ENCODE peak calls at places on chromosome 13, in seven cellular contexts. One of them, this sample, is unnamed.

GRCh38 chr13:77530870-77531269 is 4.6 kb upstream of the SCEL start:
- DNase-seq in SK-N-SH: no peak
- DNase-seq in GM23338: no peak
- DNase-seq in neural progenitor cell: no peak
- DNase-seq in OCI-LY7: no peak
- DNase-seq in HCT116: no peak
- DNase-seq in hepatocyte: no peak
- DNase-seq in this sample: no peak

GRCh38 chr13:27393101-27393500 is 31.3 kb upstream of the GTF3A start:
- DNase-seq in HCT116: no peak
- DNase-seq in GM23338: no peak
- DNase-seq in hepatocyte: no peak
- DNase-seq in neural progenitor cell: no peak
- DNase-seq in SK-N-SH: no peak
- DNase-seq in OCI-LY7: no peak
- DNase-seq in this sample: no peak

GRCh38 chr13:82661126-82661525 is 1221.1 kb downstream of the SLITRK1 start:
- DNase-seq in HCT116: no peak
- DNase-seq in hepatocyte: no peak
- DNase-seq in neural progenitor cell: no peak
- DNase-seq in GM23338: no peak
- DNase-seq in OCI-LY7: no peak
- DNase-seq in SK-N-SH: no peak
- DNase-seq in this sample: no peak

GRCh38 chr13:67147257-67148218 is 82.6 kb downstream of the PCDH9 start:
- DNase-seq in SK-N-SH: no peak
- DNase-seq in GM23338: peak
- DNase-seq in OCI-LY7: no peak
- DNase-seq in hepatocyte: no peak
- DNase-seq in HCT116: no peak
- DNase-seq in neural progenitor cell: peak
- DNase-seq in this sample: peak

GRCh38 chr13:44854264-44855060 is 134.8 kb downstream of the NUFIP1 start:
- DNase-seq in neural progenitor cell: peak
- DNase-seq in GM23338: no peak
- DNase-seq in OCI-LY7: no peak
- DNase-seq in SK-N-SH: no peak
- DNase-seq in hepatocyte: peak
- DNase-seq in HCT116: no peak
- DNase-seq in this sample: no peak

GRCh38 chr13:71320452-71320851 is 546.6 kb downstream of the DACH1 start:
- DNase-seq in GM23338: peak
- DNase-seq in neural progenitor cell: peak
- DNase-seq in SK-N-SH: no peak
- DNase-seq in OCI-LY7: peak
- DNase-seq in HCT116: no peak
- DNase-seq in hepatocyte: peak
- DNase-seq in this sample: peak

GRCh38 chr13:113209336-113209879 is at the start of gene CUL4A:
- DNase-seq in SK-N-SH: peak
- DNase-seq in OCI-LY7: peak
- DNase-seq in neural progenitor cell: peak
- DNase-seq in hepatocyte: peak
- DNase-seq in GM23338: peak
- DNase-seq in HCT116: peak
- DNase-seq in this sample: peak

GRCh38 chr13:86402500-86402899 is 603.3 kb upstream of the SLITRK6 start:
- DNase-seq in HCT116: no peak
- DNase-seq in hepatocyte: no peak
- DNase-seq in GM23338: no peak
- DNase-seq in neural progenitor cell: no peak
- DNase-seq in SK-N-SH: no peak
- DNase-seq in OCI-LY7: no peak
- DNase-seq in this sample: no peak

GRCh38 chr13:32314968-32315254 is 252 bp downstream of the ZAR1L start:
- DNase-seq in HCT116: peak
- DNase-seq in GM23338: peak
- DNase-seq in OCI-LY7: peak
- DNase-seq in hepatocyte: peak
- DNase-seq in SK-N-SH: peak
- DNase-seq in neural progenitor cell: peak
- DNase-seq in this sample: peak

DNA sequence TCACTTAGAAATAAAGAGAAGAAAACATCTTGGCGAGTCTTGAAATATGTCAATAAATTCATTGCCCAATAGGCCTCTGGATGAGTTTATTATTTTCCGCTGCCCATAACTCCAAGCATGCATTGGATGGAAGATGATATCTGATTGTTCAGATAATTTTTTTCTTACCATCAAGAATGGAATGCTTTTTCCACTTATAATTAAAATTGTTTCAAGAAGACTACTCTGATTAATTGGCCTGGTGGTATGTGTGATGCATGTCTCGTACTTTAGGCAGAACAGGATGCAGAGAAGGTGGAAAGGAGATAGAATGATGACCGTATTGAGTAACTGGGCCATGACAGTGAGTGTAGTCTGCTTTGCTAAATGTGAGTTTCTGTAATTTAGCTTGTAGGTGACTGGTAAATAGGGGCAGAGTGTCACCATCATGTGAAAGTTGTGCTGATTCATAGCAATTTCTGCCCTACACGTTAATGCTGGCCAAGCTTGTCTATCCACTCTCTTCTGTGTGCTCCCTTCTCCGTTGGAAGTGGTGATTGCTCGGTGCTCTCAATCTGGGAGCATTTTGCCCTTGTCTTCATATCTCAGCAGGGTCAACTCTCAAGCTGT is 13.5 kb upstream of the SPATA13 start:
- DNase-seq in HCT116: no peak
- DNase-seq in neural progenitor cell: no peak
- DNase-seq in SK-N-SH: no peak
- DNase-seq in GM23338: no peak
- DNase-seq in OCI-LY7: no peak
- DNase-seq in hepatocyte: no peak
- DNase-seq in this sample: no peak
- TF ChIP-seq EZH2phosphoT487 in HCT116: no peak
- TF ChIP-seq EZH2phosphoT487 in neural progenitor cell: no peak
- TF ChIP-seq EZH2phosphoT487 in SK-N-SH: no peak
- TF ChIP-seq EZH2phosphoT487 in GM23338: no peak
- TF ChIP-seq EZH2phosphoT487 in OCI-LY7: no peak
- TF ChIP-seq EZH2phosphoT487 in hepatocyte: no peak
- TF ChIP-seq EZH2phosphoT487 in this sample: no peak

DNA sequence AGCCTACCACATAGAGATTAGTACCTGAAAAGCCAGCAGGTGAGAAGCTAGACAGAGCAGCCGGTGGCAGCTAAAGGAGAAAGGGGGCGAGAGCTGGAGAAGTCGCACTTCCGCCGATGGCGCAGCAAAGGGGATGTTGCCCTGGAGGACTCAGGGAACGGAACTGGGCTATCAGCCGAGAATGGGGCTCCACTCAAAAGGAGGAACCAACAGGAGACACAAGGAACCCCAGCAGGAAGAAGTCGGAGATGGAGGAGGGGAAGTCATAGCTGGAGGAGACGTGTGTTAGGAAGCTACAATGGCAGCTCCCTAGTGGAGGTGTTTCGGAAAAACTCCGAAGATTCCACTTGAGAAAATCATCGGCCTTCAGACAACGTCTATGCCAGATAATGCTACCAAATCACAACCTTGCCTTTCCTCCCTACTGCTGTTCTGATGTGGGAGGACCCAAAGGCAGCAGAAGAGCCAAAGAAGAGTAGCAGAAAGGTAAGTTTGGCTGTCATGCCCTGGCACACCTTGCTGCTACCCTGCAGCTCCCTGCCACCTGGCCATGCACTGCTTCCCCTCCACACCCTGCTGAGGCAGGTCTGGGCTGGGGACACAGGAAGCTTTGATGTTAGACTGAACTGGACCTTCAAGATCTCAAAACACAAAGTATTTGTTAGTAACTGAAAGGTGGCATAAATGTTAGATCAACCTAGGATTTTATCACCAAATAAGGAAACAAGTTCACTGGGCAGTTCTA is 127.9 kb downstream of the DLEU7 start:
- DNase-seq in neural progenitor cell: no peak
- DNase-seq in SK-N-SH: no peak
- DNase-seq in hepatocyte: no peak
- DNase-seq in HCT116: no peak
- DNase-seq in GM23338: no peak
- DNase-seq in OCI-LY7: no peak
- DNase-seq in this sample: no peak
- TF ChIP-seq EZH2phosphoT487 in neural progenitor cell: no peak
- TF ChIP-seq EZH2phosphoT487 in SK-N-SH: no peak
- TF ChIP-seq EZH2phosphoT487 in hepatocyte: no peak
- TF ChIP-seq EZH2phosphoT487 in HCT116: no peak
- TF ChIP-seq EZH2phosphoT487 in GM23338: no peak
- TF ChIP-seq EZH2phosphoT487 in OCI-LY7: no peak
- TF ChIP-seq EZH2phosphoT487 in this sample: no peak

GRCh38 chr13:41111454-41111853 is 21.1 kb downstream of the KBTBD6 start:
- DNase-seq in HCT116: no peak
- DNase-seq in GM23338: no peak
- DNase-seq in hepatocyte: no peak
- DNase-seq in SK-N-SH: no peak
- DNase-seq in OCI-LY7: no peak
- DNase-seq in neural progenitor cell: no peak
- DNase-seq in this sample: no peak

GRCh38 chr13:41107104-41107571 is 25.5 kb downstream of the KBTBD6 start:
- DNase-seq in HCT116: no peak
- DNase-seq in SK-N-SH: no peak
- DNase-seq in OCI-LY7: no peak
- DNase-seq in hepatocyte: no peak
- DNase-seq in neural progenitor cell: peak
- DNase-seq in GM23338: peak
- DNase-seq in this sample: no peak

DNA sequence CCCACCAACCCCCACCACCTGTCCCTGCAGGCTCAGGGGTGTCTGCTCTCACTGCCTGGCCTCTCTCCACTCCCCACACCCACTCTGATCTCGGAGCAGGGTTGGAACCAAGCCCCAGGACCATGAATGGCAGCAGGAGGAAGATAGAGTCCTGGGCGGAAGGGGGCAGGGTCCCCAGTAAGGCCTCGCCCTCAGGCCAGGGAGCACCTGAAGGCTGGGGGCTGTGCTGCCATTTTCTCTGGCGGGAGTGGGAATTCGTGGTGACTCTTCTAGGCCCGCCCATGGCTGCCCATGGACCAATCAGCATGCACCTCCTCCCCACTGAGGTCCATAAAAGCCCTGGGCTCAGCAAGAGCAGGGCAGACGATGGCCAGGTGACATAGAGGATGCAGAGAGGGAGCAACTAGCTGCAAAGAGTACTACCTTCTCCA is 25.0 kb downstream of the KBTBD6 start:
- DNase-seq in HCT116: no peak
- DNase-seq in OCI-LY7: no peak
- DNase-seq in neural progenitor cell: peak
- DNase-seq in hepatocyte: no peak
- DNase-seq in GM23338: peak
- DNase-seq in SK-N-SH: no peak
- DNase-seq in this sample: no peak
- TF ChIP-seq EZH2phosphoT487 in HCT116: no peak
- TF ChIP-seq EZH2phosphoT487 in OCI-LY7: no peak
- TF ChIP-seq EZH2phosphoT487 in neural progenitor cell: no peak
- TF ChIP-seq EZH2phosphoT487 in hepatocyte: no peak
- TF ChIP-seq EZH2phosphoT487 in GM23338: no peak
- TF ChIP-seq EZH2phosphoT487 in SK-N-SH: no peak
- TF ChIP-seq EZH2phosphoT487 in this sample: no peak

GRCh38 chr13:20873348-20873747 is 29.2 kb downstream of the XPO4 start:
- DNase-seq in GM23338: no peak
- DNase-seq in hepatocyte: no peak
- DNase-seq in SK-N-SH: no peak
- DNase-seq in neural progenitor cell: peak
- DNase-seq in OCI-LY7: no peak
- DNase-seq in HCT116: no peak
- DNase-seq in this sample: peak
- TF ChIP-seq EZH2phosphoT487 in GM23338: no peak
- TF ChIP-seq EZH2phosphoT487 in hepatocyte: no peak
- TF ChIP-seq EZH2phosphoT487 in SK-N-SH: no peak
- TF ChIP-seq EZH2phosphoT487 in neural progenitor cell: no peak
- TF ChIP-seq EZH2phosphoT487 in OCI-LY7: no peak
- TF ChIP-seq EZH2phosphoT487 in HCT116: no peak
- TF ChIP-seq EZH2phosphoT487 in this sample: no peak

GRCh38 chr13:40172149-40172591 is 494.3 kb downstream of the FOXO1 start:
- DNase-seq in hepatocyte: no peak
- DNase-seq in GM23338: peak
- DNase-seq in neural progenitor cell: no peak
- DNase-seq in OCI-LY7: no peak
- DNase-seq in SK-N-SH: no peak
- DNase-seq in HCT116: no peak
- DNase-seq in this sample: no peak
- TF ChIP-seq EZH2phosphoT487 in hepatocyte: no peak
- TF ChIP-seq EZH2phosphoT487 in GM23338: no peak
- TF ChIP-seq EZH2phosphoT487 in neural progenitor cell: no peak
- TF ChIP-seq EZH2phosphoT487 in OCI-LY7: no peak
- TF ChIP-seq EZH2phosphoT487 in SK-N-SH: no peak
- TF ChIP-seq EZH2phosphoT487 in HCT116: no peak
- TF ChIP-seq EZH2phosphoT487 in this sample: no peak

DNA sequence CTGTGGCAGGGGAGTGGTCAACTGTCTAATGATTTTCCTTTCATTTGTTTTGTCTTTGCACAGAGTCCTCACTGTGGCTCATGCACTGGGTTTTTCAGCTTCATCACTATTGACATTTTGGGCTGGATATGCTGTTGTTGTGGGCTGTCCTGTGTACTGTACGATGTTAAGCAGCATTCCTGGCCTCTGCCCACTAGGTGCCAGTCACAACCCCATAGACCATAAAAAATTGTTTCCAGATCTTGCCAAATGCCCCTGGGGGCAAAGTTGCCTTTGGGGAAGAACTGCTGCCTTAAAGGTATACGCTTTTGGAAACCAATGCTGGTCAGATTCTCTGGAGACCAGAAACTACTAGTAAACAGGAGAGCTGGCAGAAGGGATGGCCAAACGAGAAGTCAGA is 310.4 kb downstream of the SPRY2 start:
- DNase-seq in HCT116: peak
- DNase-seq in SK-N-SH: no peak
- DNase-seq in GM23338: peak
- DNase-seq in OCI-LY7: no peak
- DNase-seq in neural progenitor cell: peak
- DNase-seq in hepatocyte: no peak
- DNase-seq in this sample: peak
- TF ChIP-seq EZH2phosphoT487 in HCT116: no peak
- TF ChIP-seq EZH2phosphoT487 in SK-N-SH: no peak
- TF ChIP-seq EZH2phosphoT487 in GM23338: no peak
- TF ChIP-seq EZH2phosphoT487 in OCI-LY7: no peak
- TF ChIP-seq EZH2phosphoT487 in neural progenitor cell: no peak
- TF ChIP-seq EZH2phosphoT487 in hepatocyte: no peak
- TF ChIP-seq EZH2phosphoT487 in this sample: no peak

DNA sequence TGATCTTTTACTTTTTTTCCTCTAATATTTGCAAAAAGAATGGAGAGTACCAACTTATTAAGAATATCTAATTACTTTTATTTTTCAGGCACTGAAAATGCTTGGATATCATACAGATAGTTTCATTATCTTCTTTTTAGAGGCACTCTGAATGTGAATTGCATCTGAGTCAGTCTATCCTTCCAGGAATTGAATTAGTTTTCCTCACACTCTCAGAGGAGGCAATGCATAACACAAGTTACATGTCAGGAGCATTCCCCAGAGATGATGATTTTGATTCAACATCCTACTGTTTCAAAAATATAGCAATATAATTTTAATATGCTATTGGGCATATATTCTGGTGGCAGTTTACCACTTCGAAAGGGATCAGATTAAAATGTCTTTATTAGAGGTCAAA is 1315.4 kb downstream of the PCDH9 start:
- DNase-seq in SK-N-SH: no peak
- DNase-seq in GM23338: no peak
- DNase-seq in hepatocyte: no peak
- DNase-seq in HCT116: no peak
- DNase-seq in OCI-LY7: no peak
- DNase-seq in neural progenitor cell: no peak
- DNase-seq in this sample: peak
- TF ChIP-seq EZH2phosphoT487 in SK-N-SH: no peak
- TF ChIP-seq EZH2phosphoT487 in GM23338: no peak
- TF ChIP-seq EZH2phosphoT487 in hepatocyte: no peak
- TF ChIP-seq EZH2phosphoT487 in HCT116: no peak
- TF ChIP-seq EZH2phosphoT487 in OCI-LY7: no peak
- TF ChIP-seq EZH2phosphoT487 in neural progenitor cell: no peak
- TF ChIP-seq EZH2phosphoT487 in this sample: no peak